ENCODE peak calls at places on chromosomes 1 and 21, in five cellular contexts. Y is GM18507; V is ACHN; G is activated CD4-positive, alpha-beta T cell treated with anti-CD3 and anti-CD28 coated beads, Interleukin-2, amount 50 U/mL, for 1 hour; U is HT-29. W is an unnamed sample.

GRCh38 chr1:99051611-99052283 is 47.1 kb upstream of the PLPPR5 start:
- DNase-seq in U (no peak), V (no peak), Y (no peak), G (no peak), W (no peak)

GRCh38 chr1:95116666-95117206 is 419 bp upstream of the TLCD4 start:
- DNase-seq in G (peak; percentile 48), Y (no peak), V (peak; percentile 83), U (peak; percentile 81), W (peak; percentile 40)

GRCh38 chr1:1051127-1051810 is 22.8 kb downstream of the RNF223 start:
- DNase-seq in U (no peak), Y (no peak), G (no peak), V (no peak), W (no peak)

GRCh38 chr1:167430134-167430848 is 88.0 kb downstream of the CD247 start:
- DNase-seq in Y (no peak), G (no peak), V (no peak), U (no peak), W (no peak)

GRCh38 chr1:15249032-15249601 is 2.1 kb downstream of the FHAD1 start:
- DNase-seq in Y (no peak), U (no peak), G (peak; percentile 40), V (no peak), W (no peak)

GRCh38 chr1:171179323-171180227 is 5.5 kb upstream of the FMO2 start:
- DNase-seq in U (no peak), V (no peak), Y (no peak), G (no peak), W (no peak)

GRCh38 chr1:234214911-234215892 is 158.1 kb upstream of the COA6 start:
- DNase-seq in G (no peak), V (no peak), Y (no peak), U (no peak), W (no peak)

GRCh38 chr1:1045129-1045528 is 25.2 kb downstream of the AGRN start:
- DNase-seq in V (no peak), U (no peak), Y (no peak), G (no peak), W (no peak)

GRCh38 chr1:32993215-32993566 is 28.6 kb upstream of the RNF19B start:
- DNase-seq in Y (no peak), U (no peak), G (no peak), V (no peak), W (no peak)

GRCh38 chr1:243411472-243411871 is 155.6 kb downstream of the SDCCAG8 start:
- DNase-seq in V (no peak), G (no peak), Y (no peak), U (no peak), W (no peak)

GRCh38 chr1:29379438-29380073 is 143.2 kb downstream of the PTPRU start:
- DNase-seq in G (no peak), U (peak; percentile 46), Y (no peak), V (peak; percentile 37), W (no peak)

GRCh38 chr1:15418811-15419515 is 9.3 kb downstream of the EFHD2 start:
- DNase-seq in G (no peak), Y (no peak), V (peak; percentile 50), U (peak; percentile 74), W (no peak)

GRCh38 chr1:236301080-236301957 is 19.6 kb upstream of the ERO1B start:
- DNase-seq in G (no peak), U (no peak), Y (no peak), V (no peak), W (no peak)

GRCh38 chr1:167105150-167105840 is 11.4 kb downstream of the STYXL2 start:
- DNase-seq in Y (no peak), G (no peak), U (peak; percentile 58), V (no peak), W (no peak)

GRCh38 chr1:20980051-20980450 is 192.9 kb upstream of the HP1BP3 start:
- DNase-seq in Y (no peak), G (no peak), V (no peak), U (no peak), W (no peak)

GRCh38 chr1:203557390-203557789 is 63.4 kb downstream of the OPTC start:
- DNase-seq in V (peak; percentile 59), G (no peak), U (no peak), Y (no peak), W (no peak)

GRCh38 chr1:78102082-78102481 is 56.3 kb downstream of the GIPC2 start:
- DNase-seq in G (no peak), V (peak; percentile 82), Y (no peak), U (no peak), W (no peak)

GRCh38 chr1:199122532-199123311 is 483.9 kb downstream of the PTPRC start:
- DNase-seq in Y (no peak), G (no peak), V (no peak), U (no peak), W (no peak)

GRCh38 chr1:162197615-162198497 is 128.4 kb downstream of the NOS1AP start:
- DNase-seq in G (no peak), Y (no peak), V (no peak), U (no peak), W (no peak)

GRCh38 chr21:41045534-41046268 is 122.3 kb upstream of the BACE2 start:
- DNase-seq in V (peak; percentile 7), G (no peak), Y (no peak), U (peak; percentile 32), W (no peak)

GRCh38 chr1:216456682-216457081 is 33.4 kb upstream of the USH2A start:
- DNase-seq in U (no peak), Y (no peak), V (no peak), G (no peak), W (no peak)

W was measured in GM19239.